ENCODE peak calls at places on chromosome 20, in six cellular contexts. E is activated CD4-positive, alpha-beta T cell treated with anti-CD3 and anti-CD28 coated beads, Interleukin-2, amount 50 U/mL, for 4 hours; R is ovary; C is SHP77 treated with DMSO at 0.1 percent for 48 hours; U is T follicular helper cell; M is NCI-H510A treated with DMSO at 0.1 percent for 48 hours. P is an unnamed sample.

GRCh38 chr20:35572838-35573237 is 31.0 kb downstream of the ERGIC3 start:
- DNase-seq in M (no peak), C (no peak), E (no peak), U (no peak), R (no peak), P (no peak)

GRCh38 chr20:33308668-33309067 is 25.7 kb downstream of the BPIFB1 start:
- DNase-seq in E (no peak), M (no peak), R (no peak), U (no peak), C (no peak), P (no peak)

GRCh38 chr20:34012735-34013134 is 19.0 kb downstream of the RALY start:
- DNase-seq in M (no peak), U (no peak), R (no peak), C (no peak), E (no peak), P (no peak)

GRCh38 chr20:2237059-2237458 is 58.7 kb upstream of the TGM3 start:
- DNase-seq in R (peak; percentile 22), U (no peak), E (no peak), M (no peak), C (no peak), P (no peak)

GRCh38 chr20:50304883-50305635 is 114.4 kb downstream of the CEBPB start:
- DNase-seq in R (peak; percentile 94), E (no peak), C (no peak), U (no peak), M (no peak), P (no peak)

GRCh38 chr20:34834459-34834893 is 9.0 kb upstream of the NCOA6 start:
- DNase-seq in C (no peak), U (no peak), M (peak; percentile 70), E (no peak), R (no peak), P (peak; percentile 27)

GRCh38 chr20:38915355-38915754 is 10.9 kb upstream of the FAM83D start:
- DNase-seq in R (no peak), C (no peak), U (no peak), E (no peak), M (no peak), P (no peak)

GRCh38 chr20:19867940-19868371 is 109.9 kb downstream of the RIN2 start:
- DNase-seq in E (no peak), U (no peak), M (no peak), C (no peak), R (no peak), P (no peak)

GRCh38 chr20:16761305-16761829 is 13.2 kb downstream of the OTOR start:
- DNase-seq in U (peak; percentile 21), E (peak; percentile 18), C (peak; percentile 69), M (peak; percentile 82), R (peak; percentile 33), P (peak; percentile 73)

GRCh38 chr20:56778765-56779195 is 149.7 kb downstream of the TFAP2C start:
- DNase-seq in C (no peak), U (no peak), E (no peak), M (no peak), R (no peak), P (no peak)

GRCh38 chr20:44188752-44189151 is 1.8 kb upstream of the JPH2 start:
- DNase-seq in R (no peak), U (no peak), E (no peak), C (no peak), M (no peak), P (no peak)

GRCh38 chr20:9051508-9051907 is 17.4 kb upstream of the PLCB4 start:
- DNase-seq in R (no peak), C (no peak), M (no peak), E (no peak), U (no peak), P (no peak)

GRCh38 chr20:34129518-34130162 is 17.6 kb upstream of the EIF2S2 start:
- DNase-seq in U (peak; percentile 38), M (peak; percentile 79), C (peak; percentile 32), E (peak; percentile 37), R (peak; percentile 51), P (peak; percentile 75)

GRCh38 chr20:20202793-20203192 is 150.5 kb downstream of the CFAP61 start:
- DNase-seq in U (no peak), C (no peak), R (no peak), M (no peak), E (no peak), P (no peak)

GRCh38 chr20:50165687-50166554 is 12.4 kb upstream of the PEDS1 start:
- DNase-seq in R (peak; percentile 95), C (peak; percentile 99), E (peak; percentile 88), M (peak; percentile 98), U (peak; percentile 58), P (peak; percentile 96)

GRCh38 chr20:52419205-52419604 is 227.6 kb upstream of the ZFP64 start:
- DNase-seq in U (no peak), C (no peak), R (no peak), M (no peak), E (no peak), P (no peak)

GRCh38 chr20:57654363-57654997 is 34.3 kb upstream of the ZBP1 start:
- DNase-seq in C (peak; percentile 38), M (no peak), R (peak; percentile 67), U (peak; percentile 26), E (peak; percentile 44), P (peak; percentile 13)

GRCh38 chr20:16505894-16506293 is 67.4 kb downstream of the KIF16B start:
- DNase-seq in M (no peak), R (no peak), C (no peak), E (no peak), U (no peak), P (no peak)

GRCh38 chr20:4864292-4864691 is 137.0 kb downstream of the SLC23A2 start:
- DNase-seq in C (no peak), E (no peak), M (no peak), U (no peak), R (no peak), P (no peak)

GRCh38 chr20:40686434-40686882 is 2.6 kb downstream of the MAFB start:
- DNase-seq in M (no peak), E (no peak), C (no peak), R (no peak), U (no peak), P (no peak)

GRCh38 chr20:10074513-10074912 is 39.7 kb downstream of the ANKEF1 start:
- DNase-seq in C (no peak), E (no peak), U (no peak), M (no peak), R (no peak), P (no peak)

GRCh38 chr20:24698706-24699206 is 229.3 kb downstream of the SYNDIG1 start:
- DNase-seq in U (no peak), C (no peak), E (no peak), R (no peak), M (no peak), P (no peak)

GRCh38 chr20:4896971-4897497 is 104.3 kb downstream of the SLC23A2 start:
- DNase-seq in M (no peak), E (no peak), C (peak; percentile 39), R (no peak), U (no peak), P (no peak)

GRCh38 chr20:7454047-7454446 is 486.2 kb downstream of the HAO1 start:
- DNase-seq in E (no peak), U (no peak), M (no peak), R (no peak), C (no peak), P (no peak)

GRCh38 chr20:20395856-20396600 is 28.1 kb downstream of the INSM1 start:
- DNase-seq in M (peak; percentile 78), R (no peak), U (no peak), E (no peak), C (peak; percentile 84), P (peak; percentile 53)

GRCh38 chr20:50305636-50306477 is 115.2 kb downstream of the CEBPB start:
- DNase-seq in U (no peak), R (peak; percentile 74), E (no peak), M (peak; percentile 69), C (peak; percentile 51), P (peak; percentile 45)

GRCh38 chr20:20491110-20491783 is 123.3 kb downstream of the INSM1 start:
- DNase-seq in U (no peak), E (no peak), M (no peak), R (no peak), C (no peak), P (no peak)

GRCh38 chr20:43191946-43192847 is 2.5 kb upstream of the PTPRT start:
- DNase-seq in E (no peak), R (no peak), U (no peak), C (no peak), M (peak; percentile 63), P (peak; percentile 31)

GRCh38 chr20:63699466-63700198 is 3.2 kb downstream of the TNFRSF6B start:
- DNase-seq in C (no peak), U (no peak), R (no peak), M (no peak), E (no peak), P (no peak)

GRCh38 chr20:9510926-9511325 is 3.5 kb upstream of the LAMP5 start:
- DNase-seq in E (no peak), R (no peak), C (no peak), M (no peak), U (no peak), P (no peak)

GRCh38 chr20:252801-253200 is 4.7 kb upstream of the DEFB132 start:
- DNase-seq in M (no peak), U (no peak), R (no peak), E (no peak), C (no peak), P (no peak)

GRCh38 chr20:13384132-13384531 is 163.1 kb downstream of the ISM1 start:
- DNase-seq in C (no peak), R (no peak), M (no peak), E (no peak), U (no peak), P (no peak)

GRCh38 chr20:47055699-47056369 is 161.2 kb downstream of the EYA2 start:
- DNase-seq in C (no peak), U (no peak), E (no peak), M (no peak), R (no peak), P (no peak)

GRCh38 chr20:20079102-20079784 is 26.9 kb downstream of the CFAP61 start:
- DNase-seq in R (no peak), U (no peak), C (peak; percentile 69), E (no peak), M (peak; percentile 90), P (peak; percentile 13)

GRCh38 chr20:4867036-4867435 is 134.3 kb downstream of the SLC23A2 start:
- DNase-seq in U (no peak), M (no peak), E (no peak), R (no peak), C (no peak), P (no peak)

GRCh38 chr20:1813674-1814635 is 81.3 kb upstream of the SIRPA start:
- DNase-seq in R (no peak), C (no peak), U (no peak), E (no peak), M (no peak), P (no peak)

GRCh38 chr20:15012551-15012950 is 675.1 kb upstream of the FLRT3 start:
- DNase-seq in E (no peak), C (peak; percentile 73), M (no peak), U (no peak), R (no peak), P (no peak)

GRCh38 chr20:31602779-31603441 is 2.2 kb upstream of the ID1 start:
- DNase-seq in U (no peak), C (no peak), E (peak; percentile 23), R (no peak), M (no peak), P (no peak)